ENCODE peak calls at places on chromosomes 6 and 20, in six cellular contexts. A is ovary, P is IMR-90, G is vagina, L is progenitor cell of endocrine pancreas, V is left ventricle myocardium inferior. J is an unnamed sample.

GRCh38 chr6:151330130-151330715 is 61.1 kb downstream of the ZBTB2 start:
- DNase-seq in P (peak; percentile 88), V (no peak), L (no peak), G (no peak), A (no peak), J (no peak)

GRCh38 chr6:110831405-110831804 is 16.1 kb upstream of the CDK19 start:
- DNase-seq in L (no peak), P (no peak), A (no peak), V (no peak), G (no peak), J (no peak)

GRCh38 chr6:111721677-111722219 is 116.1 kb upstream of the TRAF3IP2 start:
- DNase-seq in A (no peak), L (no peak), V (no peak), P (peak; percentile 44), G (no peak), J (no peak)

GRCh38 chr6:28943557-28944411 is 20.0 kb upstream of the TRIM27 start:
- DNase-seq in G (no peak), V (peak; percentile 69), A (peak; percentile 63), L (peak; percentile 39), P (peak; percentile 73), J (no peak)

GRCh38 chr20:63501818-63502670 is 3.2 kb upstream of the EEF1A2 start:
- DNase-seq in P (peak; percentile 16), V (peak; percentile 81), L (peak; percentile 14), G (no peak), A (no peak), J (no peak)

GRCh38 chr20:44664127-44664526 is 12.6 kb upstream of the ADA start:
- DNase-seq in L (no peak), V (no peak), P (no peak), G (no peak), A (no peak), J (peak; percentile 75)

GRCh38 chr6:11538049-11538798 is 675 bp downstream of the TMEM170B start:
- DNase-seq in G (no peak), L (peak; percentile 25), V (peak; percentile 32), A (peak; percentile 51), P (no peak), J (peak; percentile 46)

GRCh38 chr6:31419842-31420241 is 16.4 kb downstream of the MICA start:
- DNase-seq in L (no peak), G (peak; percentile 46), A (no peak), V (no peak), P (no peak), J (no peak)

GRCh38 chr6:70593118-70593486 is 26.4 kb downstream of the SDHAF4 start:
- DNase-seq in G (no peak), A (no peak), L (no peak), V (no peak), P (no peak), J (no peak)

GRCh38 chr6:14759976-14760672 is 485.7 kb upstream of the JARID2 start:
- DNase-seq in L (no peak), A (no peak), G (no peak), V (no peak), P (no peak), J (no peak)

GRCh38 chr6:125340175-125340835 is 38.5 kb upstream of the HDDC2 start:
- DNase-seq in V (peak; percentile 22), A (no peak), P (no peak), G (no peak), L (no peak), J (no peak)

GRCh38 chr6:7195330-7196018 is 87.7 kb downstream of the RREB1 start:
- DNase-seq in L (no peak), P (no peak), G (no peak), A (no peak), V (no peak), J (no peak)

GRCh38 chr6:144559865-144560603 is 274.9 kb downstream of the UTRN start:
- DNase-seq in G (no peak), P (peak; percentile 38), A (no peak), V (no peak), L (no peak), J (no peak)

GRCh38 chr20:51306521-51307358 is 235.8 kb downstream of the NFATC2 start:
- DNase-seq in G (no peak), V (peak; percentile 65), L (peak; percentile 78), P (peak; percentile 70), A (peak; percentile 79), J (peak; percentile 56)

GRCh38 chr6:145749632-145750031 is 14.3 kb upstream of the EPM2A start:
- DNase-seq in G (no peak), A (no peak), L (no peak), P (peak; percentile 85), V (no peak), J (no peak)

GRCh38 chr6:163596174-163596573 is 181.7 kb downstream of the QKI start:
- DNase-seq in L (no peak), G (no peak), A (no peak), V (no peak), P (no peak), J (no peak)

GRCh38 chr6:154508573-154509375 is 1.7 kb downstream of the CNKSR3 start:
- DNase-seq in G (no peak), P (peak; percentile 56), L (no peak), V (no peak), A (no peak), J (no peak)

GRCh38 chr6:15269619-15270018 is 23.8 kb downstream of the JARID2 start:
- DNase-seq in A (no peak), P (no peak), V (no peak), G (no peak), L (no peak), J (no peak)

GRCh38 chr20:20611165-20611564 is 101.3 kb downstream of the RALGAPA2 start:
- DNase-seq in V (no peak), P (no peak), G (no peak), A (no peak), L (no peak), J (no peak)

GRCh38 chr20:4962257-4962855 is 39.0 kb downstream of the SLC23A2 start:
- DNase-seq in L (no peak), G (no peak), A (no peak), P (no peak), V (no peak), J (no peak)

GRCh38 chr6:108622601-108623335 is 62.1 kb downstream of the FOXO3 start:
- DNase-seq in A (no peak), L (no peak), V (peak; percentile 33), P (peak; percentile 98), G (no peak), J (peak; percentile 88)

GRCh38 chr6:134669531-134669930 is 280.4 kb downstream of the ALDH8A1 start:
- DNase-seq in V (no peak), P (no peak), A (no peak), G (no peak), L (no peak), J (no peak)

GRCh38 chr20:24914388-24915241 is 34.5 kb upstream of the CST7 start:
- DNase-seq in L (no peak), P (no peak), V (no peak), A (no peak), G (no peak), J (no peak)

GRCh38 chr6:85394853-85395538 is 54.9 kb upstream of the NT5E start:
- DNase-seq in P (peak; percentile 47), V (no peak), G (no peak), L (no peak), A (no peak), J (no peak)

GRCh38 chr20:48812600-48813445 is 15.0 kb downstream of the PREX1 start:
- DNase-seq in G (no peak), V (no peak), L (no peak), P (no peak), A (no peak), J (no peak)

GRCh38 chr6:13165518-13166186 is 162.7 kb downstream of the TBC1D7 start:
- DNase-seq in A (no peak), V (no peak), G (no peak), P (no peak), L (no peak), J (no peak)

GRCh38 chr6:124056884-124057283 is 253.2 kb downstream of the NKAIN2 start:
- DNase-seq in A (no peak), V (no peak), L (no peak), P (no peak), G (no peak), J (no peak)

GRCh38 chr6:139133733-139134360 is 1.0 kb upstream of the HECA start:
- DNase-seq in V (no peak), G (no peak), A (no peak), P (no peak), L (no peak), J (no peak)

GRCh38 chr6:131419698-131420097 is 153.3 kb upstream of the ARG1 start:
- DNase-seq in G (no peak), L (no peak), P (no peak), V (no peak), A (no peak), J (no peak)

GRCh38 chr6:35077006-35077712 is 64.0 kb downstream of the TCP11 start:
- DNase-seq in L (no peak), V (no peak), P (no peak), G (no peak), A (no peak), J (peak; percentile 13)

DNA sequence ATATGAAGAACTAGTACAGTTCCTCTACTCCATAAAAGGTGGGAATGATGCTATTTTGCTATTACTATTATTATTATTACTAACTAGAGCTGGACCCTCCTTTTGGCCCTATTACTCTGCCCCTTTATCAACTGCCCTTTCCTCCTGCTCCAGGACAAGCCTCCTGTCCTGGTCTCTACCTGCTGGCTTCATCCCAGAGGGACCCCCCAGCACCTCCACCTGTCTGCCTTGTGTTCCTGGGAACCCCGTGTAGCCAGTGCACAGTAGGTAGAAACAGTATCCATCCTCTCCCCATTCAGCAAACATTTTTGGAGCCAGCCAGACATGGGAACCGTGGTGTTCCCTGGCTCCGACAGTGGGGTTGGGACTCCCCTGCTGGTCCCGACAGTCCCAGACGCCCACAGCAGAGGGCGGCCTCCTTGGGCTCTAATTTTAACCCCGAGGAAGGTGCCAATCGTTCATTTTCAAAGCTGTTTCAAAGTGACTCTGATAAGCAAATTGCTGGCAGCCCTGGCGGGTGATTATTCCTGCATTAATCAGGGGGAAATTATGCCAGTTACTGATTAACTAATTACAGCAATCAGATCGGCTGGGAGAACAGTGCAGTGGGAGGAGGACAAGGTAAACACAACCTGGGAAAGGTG is 44.2 kb upstream of the MDGA1 start:
- DNase-seq in L (peak; percentile 59), A (no peak), G (no peak), P (no peak), V (peak; percentile 19), J (no peak)
- TF ChIP-seq CTCF in L (peak; percentile 65), A (no peak), G (no peak), P (no peak), V (peak; percentile 59), J (peak; percentile 23)

DNA sequence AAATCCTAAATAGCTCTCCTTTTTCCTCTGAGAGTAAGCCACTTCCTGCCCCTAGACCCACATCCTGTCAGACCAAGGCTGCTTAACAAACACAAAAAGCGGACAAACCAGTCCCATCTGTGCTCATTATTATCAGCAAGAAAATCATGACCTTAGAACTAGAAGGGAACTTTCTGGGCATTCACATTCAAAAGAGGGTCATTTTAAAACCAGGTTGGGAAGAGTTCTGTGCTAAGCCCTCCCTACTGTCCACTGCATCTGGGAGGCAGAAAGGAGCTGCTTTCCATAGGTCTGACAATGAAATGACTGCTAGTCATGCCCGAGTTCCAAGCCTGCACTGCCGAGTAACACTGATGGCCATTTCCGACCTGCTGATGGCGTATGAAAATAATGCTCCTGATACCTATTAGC is 15.4 kb downstream of the EZR start:
- DNase-seq in G (no peak), L (no peak), A (no peak), V (no peak), P (no peak), J (no peak)
- TF ChIP-seq CTCF in G (no peak), L (no peak), A (no peak), V (no peak), P (no peak), J (no peak)

GRCh38 chr20:60968853-60969720 is 283.0 kb upstream of the CDH4 start:
- DNase-seq in L (no peak), A (no peak), G (no peak), P (no peak), V (no peak), J (no peak)
- TF ChIP-seq CTCF in L (no peak), A (no peak), G (no peak), P (no peak), V (no peak), J (no peak)

GRCh38 chr20:57902478-57902877 is 192.7 kb upstream of the PMEPA1 start:
- DNase-seq in L (no peak), G (no peak), V (no peak), A (no peak), P (peak; percentile 16), J (no peak)
- TF ChIP-seq CTCF in L (no peak), G (no peak), V (no peak), A (no peak), P (no peak), J (no peak)